ENCODE peak calls at places on chromosomes 4 and X, in eight cellular contexts. One of them, this sample, is unnamed.

GRCh38 chr4:26687728-26688127 is 103.8 kb downstream of the TBC1D19 start:
- DNase-seq in activated CD4-positive, alpha-beta T cell treated with anti-CD3 and anti-CD28 coated beads for 36 hours: no peak
- DNase-seq in aorta: no peak
- DNase-seq in NCI-H82: no peak
- DNase-seq in endothelial cell: no peak
- DNase-seq in activated naive CD8-positive, alpha-beta T cell treated with anti-CD3 and anti-CD28 coated beads, Interleukin-2, amount 50 U/mL, for 16 hours: no peak
- DNase-seq in fibroblast of lung: peak
- DNase-seq in GM13977: no peak
- DNase-seq in this sample: no peak

GRCh38 chr4:10622728-10623127 is 61.8 kb downstream of the CLNK start:
- DNase-seq in NCI-H82: peak
- DNase-seq in aorta: no peak
- DNase-seq in activated naive CD8-positive, alpha-beta T cell treated with anti-CD3 and anti-CD28 coated beads, Interleukin-2, amount 50 U/mL, for 16 hours: no peak
- DNase-seq in activated CD4-positive, alpha-beta T cell treated with anti-CD3 and anti-CD28 coated beads for 36 hours: no peak
- DNase-seq in endothelial cell: peak
- DNase-seq in fibroblast of lung: no peak
- DNase-seq in GM13977: peak
- DNase-seq in this sample: no peak

GRCh38 chrX:38987135-38987780 is 186.0 kb downstream of the MID1IP1 start:
- DNase-seq in GM13977: no peak
- DNase-seq in activated naive CD8-positive, alpha-beta T cell treated with anti-CD3 and anti-CD28 coated beads, Interleukin-2, amount 50 U/mL, for 16 hours: no peak
- DNase-seq in fibroblast of lung: peak
- DNase-seq in activated CD4-positive, alpha-beta T cell treated with anti-CD3 and anti-CD28 coated beads for 36 hours: no peak
- DNase-seq in endothelial cell: no peak
- DNase-seq in aorta: no peak
- DNase-seq in NCI-H82: peak
- DNase-seq in this sample: no peak

GRCh38 chr4:53863163-53863562 is 201.2 kb downstream of the CHIC2 start:
- DNase-seq in NCI-H82: no peak
- DNase-seq in fibroblast of lung: peak
- DNase-seq in endothelial cell: no peak
- DNase-seq in activated naive CD8-positive, alpha-beta T cell treated with anti-CD3 and anti-CD28 coated beads, Interleukin-2, amount 50 U/mL, for 16 hours: no peak
- DNase-seq in GM13977: no peak
- DNase-seq in aorta: no peak
- DNase-seq in activated CD4-positive, alpha-beta T cell treated with anti-CD3 and anti-CD28 coated beads for 36 hours: no peak
- DNase-seq in this sample: no peak

GRCh38 chr4:48031802-48032525 is 15.4 kb downstream of the NIPAL1 start:
- DNase-seq in GM13977: no peak
- DNase-seq in fibroblast of lung: peak
- DNase-seq in NCI-H82: no peak
- DNase-seq in activated CD4-positive, alpha-beta T cell treated with anti-CD3 and anti-CD28 coated beads for 36 hours: no peak
- DNase-seq in aorta: no peak
- DNase-seq in activated naive CD8-positive, alpha-beta T cell treated with anti-CD3 and anti-CD28 coated beads, Interleukin-2, amount 50 U/mL, for 16 hours: no peak
- DNase-seq in endothelial cell: no peak
- DNase-seq in this sample: no peak

GRCh38 chr4:75781328-75781727 is 57.0 kb downstream of the USO1 start:
- DNase-seq in NCI-H82: no peak
- DNase-seq in fibroblast of lung: peak
- DNase-seq in activated CD4-positive, alpha-beta T cell treated with anti-CD3 and anti-CD28 coated beads for 36 hours: no peak
- DNase-seq in aorta: no peak
- DNase-seq in activated naive CD8-positive, alpha-beta T cell treated with anti-CD3 and anti-CD28 coated beads, Interleukin-2, amount 50 U/mL, for 16 hours: no peak
- DNase-seq in GM13977: no peak
- DNase-seq in endothelial cell: no peak
- DNase-seq in this sample: no peak

GRCh38 chrX:115339441-115340025 is 50.0 kb downstream of the LUZP4 start:
- DNase-seq in aorta: no peak
- DNase-seq in activated CD4-positive, alpha-beta T cell treated with anti-CD3 and anti-CD28 coated beads for 36 hours: no peak
- DNase-seq in NCI-H82: no peak
- DNase-seq in activated naive CD8-positive, alpha-beta T cell treated with anti-CD3 and anti-CD28 coated beads, Interleukin-2, amount 50 U/mL, for 16 hours: no peak
- DNase-seq in endothelial cell: no peak
- DNase-seq in fibroblast of lung: peak
- DNase-seq in GM13977: no peak
- DNase-seq in this sample: no peak

GRCh38 chr4:1602621-1603412 is 81.3 kb downstream of the FAM53A start:
- DNase-seq in aorta: peak
- DNase-seq in endothelial cell: no peak
- DNase-seq in activated CD4-positive, alpha-beta T cell treated with anti-CD3 and anti-CD28 coated beads for 36 hours: no peak
- DNase-seq in NCI-H82: no peak
- DNase-seq in GM13977: no peak
- DNase-seq in activated naive CD8-positive, alpha-beta T cell treated with anti-CD3 and anti-CD28 coated beads, Interleukin-2, amount 50 U/mL, for 16 hours: no peak
- DNase-seq in fibroblast of lung: no peak
- DNase-seq in this sample: no peak

GRCh38 chrX:72128881-72129280 is 2.8 kb downstream of the RTL5 start:
- DNase-seq in activated CD4-positive, alpha-beta T cell treated with anti-CD3 and anti-CD28 coated beads for 36 hours: peak
- DNase-seq in activated naive CD8-positive, alpha-beta T cell treated with anti-CD3 and anti-CD28 coated beads, Interleukin-2, amount 50 U/mL, for 16 hours: no peak
- DNase-seq in GM13977: no peak
- DNase-seq in NCI-H82: peak
- DNase-seq in endothelial cell: peak
- DNase-seq in fibroblast of lung: no peak
- DNase-seq in aorta: no peak
- DNase-seq in this sample: no peak

GRCh38 chrX:17644001-17644400 is 93.3 kb upstream of the SCML1 start:
- DNase-seq in GM13977: no peak
- DNase-seq in aorta: no peak
- DNase-seq in activated CD4-positive, alpha-beta T cell treated with anti-CD3 and anti-CD28 coated beads for 36 hours: no peak
- DNase-seq in fibroblast of lung: no peak
- DNase-seq in activated naive CD8-positive, alpha-beta T cell treated with anti-CD3 and anti-CD28 coated beads, Interleukin-2, amount 50 U/mL, for 16 hours: no peak
- DNase-seq in NCI-H82: no peak
- DNase-seq in endothelial cell: no peak
- DNase-seq in this sample: no peak

GRCh38 chr4:31461425-31461824 is 741.3 kb downstream of the PCDH7 start:
- DNase-seq in aorta: no peak
- DNase-seq in endothelial cell: no peak
- DNase-seq in activated CD4-positive, alpha-beta T cell treated with anti-CD3 and anti-CD28 coated beads for 36 hours: no peak
- DNase-seq in activated naive CD8-positive, alpha-beta T cell treated with anti-CD3 and anti-CD28 coated beads, Interleukin-2, amount 50 U/mL, for 16 hours: no peak
- DNase-seq in GM13977: no peak
- DNase-seq in fibroblast of lung: peak
- DNase-seq in NCI-H82: no peak
- DNase-seq in this sample: no peak

GRCh38 chrX:135086197-135086854 is 34.0 kb downstream of the ETDB start:
- DNase-seq in GM13977: peak
- DNase-seq in activated naive CD8-positive, alpha-beta T cell treated with anti-CD3 and anti-CD28 coated beads, Interleukin-2, amount 50 U/mL, for 16 hours: no peak
- DNase-seq in fibroblast of lung: peak
- DNase-seq in activated CD4-positive, alpha-beta T cell treated with anti-CD3 and anti-CD28 coated beads for 36 hours: peak
- DNase-seq in NCI-H82: peak
- DNase-seq in aorta: no peak
- DNase-seq in endothelial cell: peak
- DNase-seq in this sample: no peak

GRCh38 chr4:23782778-23783455 is 106.9 kb downstream of the PPARGC1A start:
- DNase-seq in aorta: no peak
- DNase-seq in fibroblast of lung: peak
- DNase-seq in NCI-H82: no peak
- DNase-seq in activated CD4-positive, alpha-beta T cell treated with anti-CD3 and anti-CD28 coated beads for 36 hours: no peak
- DNase-seq in endothelial cell: no peak
- DNase-seq in activated naive CD8-positive, alpha-beta T cell treated with anti-CD3 and anti-CD28 coated beads, Interleukin-2, amount 50 U/mL, for 16 hours: no peak
- DNase-seq in GM13977: no peak
- DNase-seq in this sample: no peak

GRCh38 chr4:95023110-95023509 is 265.4 kb downstream of the BMPR1B start:
- DNase-seq in activated naive CD8-positive, alpha-beta T cell treated with anti-CD3 and anti-CD28 coated beads, Interleukin-2, amount 50 U/mL, for 16 hours: no peak
- DNase-seq in NCI-H82: no peak
- DNase-seq in aorta: no peak
- DNase-seq in GM13977: no peak
- DNase-seq in endothelial cell: no peak
- DNase-seq in fibroblast of lung: no peak
- DNase-seq in activated CD4-positive, alpha-beta T cell treated with anti-CD3 and anti-CD28 coated beads for 36 hours: no peak
- DNase-seq in this sample: no peak

GRCh38 chrX:101619336-101619735 is 1.5 kb upstream of the ARMCX6 start:
- DNase-seq in activated CD4-positive, alpha-beta T cell treated with anti-CD3 and anti-CD28 coated beads for 36 hours: no peak
- DNase-seq in endothelial cell: no peak
- DNase-seq in NCI-H82: peak
- DNase-seq in activated naive CD8-positive, alpha-beta T cell treated with anti-CD3 and anti-CD28 coated beads, Interleukin-2, amount 50 U/mL, for 16 hours: no peak
- DNase-seq in GM13977: no peak
- DNase-seq in aorta: no peak
- DNase-seq in fibroblast of lung: peak
- DNase-seq in this sample: no peak

GRCh38 chrX:155819525-155819924 is 61.6 kb upstream of the VAMP7 start:
- DNase-seq in activated CD4-positive, alpha-beta T cell treated with anti-CD3 and anti-CD28 coated beads for 36 hours: no peak
- DNase-seq in activated naive CD8-positive, alpha-beta T cell treated with anti-CD3 and anti-CD28 coated beads, Interleukin-2, amount 50 U/mL, for 16 hours: no peak
- DNase-seq in endothelial cell: no peak
- DNase-seq in aorta: no peak
- DNase-seq in fibroblast of lung: no peak
- DNase-seq in NCI-H82: no peak
- DNase-seq in GM13977: no peak
- DNase-seq in this sample: no peak

GRCh38 chr4:139934786-139935330 is 219.1 kb downstream of the MAML3 start:
- DNase-seq in GM13977: no peak
- DNase-seq in activated CD4-positive, alpha-beta T cell treated with anti-CD3 and anti-CD28 coated beads for 36 hours: no peak
- DNase-seq in NCI-H82: peak
- DNase-seq in fibroblast of lung: no peak
- DNase-seq in aorta: no peak
- DNase-seq in endothelial cell: no peak
- DNase-seq in activated naive CD8-positive, alpha-beta T cell treated with anti-CD3 and anti-CD28 coated beads, Interleukin-2, amount 50 U/mL, for 16 hours: no peak
- DNase-seq in this sample: no peak

GRCh38 chrX:24372021-24372763 is 11.8 kb downstream of the SUPT20HL1 start:
- DNase-seq in GM13977: no peak
- DNase-seq in aorta: no peak
- DNase-seq in activated CD4-positive, alpha-beta T cell treated with anti-CD3 and anti-CD28 coated beads for 36 hours: peak
- DNase-seq in endothelial cell: no peak
- DNase-seq in NCI-H82: peak
- DNase-seq in fibroblast of lung: no peak
- DNase-seq in activated naive CD8-positive, alpha-beta T cell treated with anti-CD3 and anti-CD28 coated beads, Interleukin-2, amount 50 U/mL, for 16 hours: no peak
- DNase-seq in this sample: no peak

GRCh38 chr4:146998157-146998556 is 52.5 kb upstream of the TTC29 start:
- DNase-seq in fibroblast of lung: no peak
- DNase-seq in aorta: no peak
- DNase-seq in activated CD4-positive, alpha-beta T cell treated with anti-CD3 and anti-CD28 coated beads for 36 hours: no peak
- DNase-seq in NCI-H82: no peak
- DNase-seq in GM13977: no peak
- DNase-seq in endothelial cell: no peak
- DNase-seq in activated naive CD8-positive, alpha-beta T cell treated with anti-CD3 and anti-CD28 coated beads, Interleukin-2, amount 50 U/mL, for 16 hours: no peak
- DNase-seq in this sample: no peak

GRCh38 chrX:95764972-95765451 is 919.6 kb upstream of the DIAPH2 start:
- DNase-seq in activated CD4-positive, alpha-beta T cell treated with anti-CD3 and anti-CD28 coated beads for 36 hours: no peak
- DNase-seq in aorta: no peak
- DNase-seq in fibroblast of lung: peak
- DNase-seq in endothelial cell: no peak
- DNase-seq in activated naive CD8-positive, alpha-beta T cell treated with anti-CD3 and anti-CD28 coated beads, Interleukin-2, amount 50 U/mL, for 16 hours: no peak
- DNase-seq in NCI-H82: peak
- DNase-seq in GM13977: peak
- DNase-seq in this sample: no peak

GRCh38 chrX:51420610-51421009 is 75.8 kb downstream of the NUDT11 start:
- DNase-seq in activated CD4-positive, alpha-beta T cell treated with anti-CD3 and anti-CD28 coated beads for 36 hours: peak
- DNase-seq in GM13977: no peak
- DNase-seq in endothelial cell: peak
- DNase-seq in activated naive CD8-positive, alpha-beta T cell treated with anti-CD3 and anti-CD28 coated beads, Interleukin-2, amount 50 U/mL, for 16 hours: no peak
- DNase-seq in fibroblast of lung: peak
- DNase-seq in aorta: no peak
- DNase-seq in NCI-H82: peak
- DNase-seq in this sample: no peak

GRCh38 chrX:81195712-81196111 is 6.0 kb downstream of the HMGN5 start:
- DNase-seq in activated naive CD8-positive, alpha-beta T cell treated with anti-CD3 and anti-CD28 coated beads, Interleukin-2, amount 50 U/mL, for 16 hours: peak
- DNase-seq in activated CD4-positive, alpha-beta T cell treated with anti-CD3 and anti-CD28 coated beads for 36 hours: peak
- DNase-seq in fibroblast of lung: peak
- DNase-seq in aorta: no peak
- DNase-seq in endothelial cell: peak
- DNase-seq in NCI-H82: peak
- DNase-seq in GM13977: peak
- DNase-seq in this sample: no peak